ENCODE peak calls at places on chromosomes 2 and 18, in nine cellular contexts. U is IMR-90; I is CD4-positive, alpha-beta T cell; S is CD8-positive, alpha-beta T cell; D is HCT116; C is right lobe of liver; M is RWPE1; V is testis; Q is tibial artery. B is an unnamed sample.
A peak's percentile ranks its signal among the peaks of the same experiment; 100 is the strongest.

GRCh38 chr2:235605306-235605998 is 111.6 kb downstream of the AGAP1 start:
- DNase-seq in U (peak; percentile 94), C (no peak), D (no peak), S (no peak), M (peak; percentile 84), V (peak; percentile 85), Q (peak; percentile 89), I (no peak), B (peak; percentile 76)

GRCh38 chr2:126994340-126994777 is 95.7 kb downstream of the TEX51 start:
- DNase-seq in I (no peak), S (no peak), Q (no peak), M (no peak), V (no peak), C (no peak), U (no peak), D (no peak), B (no peak)

GRCh38 chr2:54289942-54290702 is 34.1 kb upstream of the TSPYL6 start:
- DNase-seq in D (no peak), U (no peak), S (no peak), M (no peak), I (no peak), C (no peak), V (no peak), Q (no peak), B (no peak)

GRCh38 chr18:42159146-42159545 is 204.1 kb downstream of the PIK3C3 start:
- DNase-seq in V (no peak), U (no peak), D (no peak), C (no peak), M (no peak), I (no peak), S (no peak), Q (no peak), B (no peak)

GRCh38 chr18:63046375-63046774 is 273.2 kb downstream of the BCL2 start:
- DNase-seq in D (no peak), S (no peak), Q (no peak), C (no peak), V (no peak), M (no peak), I (no peak), U (no peak), B (no peak)

GRCh38 chr2:237874585-237875161 is 15.2 kb downstream of the RAMP1 start:
- DNase-seq in C (no peak), U (peak; percentile 76), M (peak; percentile 89), V (no peak), I (no peak), S (no peak), Q (no peak), D (no peak), B (no peak)

GRCh38 chr2:105390454-105390853 is 8.4 kb downstream of the FHL2 start:
- DNase-seq in V (no peak), U (no peak), I (no peak), D (no peak), Q (no peak), M (no peak), C (no peak), S (no peak), B (no peak)

GRCh38 chr18:79439201-79440023 is 43.7 kb downstream of the NFATC1 start:
- DNase-seq in Q (no peak), S (peak; percentile 41), M (no peak), C (no peak), D (no peak), U (peak; percentile 6), V (no peak), I (peak; percentile 29), B (no peak)

GRCh38 chr2:164032995-164033394 is 297.2 kb upstream of the FIGN start:
- DNase-seq in S (no peak), I (no peak), Q (no peak), M (no peak), D (no peak), V (no peak), U (no peak), C (no peak), B (no peak)

GRCh38 chr2:213627054-213627710 is 342.9 kb downstream of the SPAG16 start:
- DNase-seq in I (no peak), U (no peak), Q (no peak), V (no peak), S (no peak), C (no peak), D (no peak), M (no peak), B (no peak)

GRCh38 chr2:181858600-181858999 is 32.9 kb upstream of the ITPRID2 start:
- DNase-seq in S (no peak), D (no peak), C (no peak), U (no peak), V (no peak), Q (no peak), I (no peak), M (no peak), B (no peak)

GRCh38 chr2:172420096-172420671 is 7.2 kb upstream of the ITGA6 start:
- DNase-seq in V (no peak), U (no peak), M (no peak), C (no peak), Q (no peak), I (no peak), S (no peak), D (no peak), B (no peak)

GRCh38 chr2:175855236-175855635 is 146.8 kb downstream of the LNPK start:
- DNase-seq in S (no peak), I (no peak), D (no peak), V (no peak), U (no peak), Q (no peak), M (no peak), C (no peak), B (no peak)

GRCh38 chr2:175855794-175856453 is 146.1 kb downstream of the LNPK start:
- DNase-seq in M (peak; percentile 62), C (no peak), V (no peak), S (no peak), I (no peak), Q (peak; percentile 48), D (peak; percentile 18), U (peak; percentile 45), B (no peak)

GRCh38 chr2:175854665-175855064 is 147.4 kb downstream of the LNPK start:
- DNase-seq in C (no peak), M (no peak), U (no peak), Q (no peak), D (no peak), S (no peak), I (no peak), V (no peak), B (no peak)

GRCh38 chr2:175854149-175854548 is 147.9 kb downstream of the LNPK start:
- DNase-seq in M (no peak), V (no peak), U (no peak), D (no peak), Q (no peak), I (no peak), C (no peak), S (no peak), B (no peak)

GRCh38 chr2:175853110-175853509 is 149.0 kb downstream of the LNPK start:
- DNase-seq in D (no peak), S (no peak), C (no peak), V (no peak), U (no peak), I (no peak), Q (no peak), M (no peak), B (no peak)
- H3K27ac ChIP-seq in D (no peak overlapping the region), S (no peak overlapping the region), C (no peak overlapping the region), V (no peak overlapping the region), U (no peak overlapping the region), I (no peak overlapping the region), Q (no peak overlapping the region), M (no peak overlapping the region), B (no peak overlapping the region)

GRCh38 chr18:48589797-48590519 is 51.1 kb downstream of the CTIF start:
- DNase-seq in U (no peak), V (no peak), S (no peak), D (no peak), M (no peak), I (no peak), C (peak; percentile 94), Q (peak; percentile 53), B (peak; percentile 64)
- H3K27ac ChIP-seq in U (no peak overlapping the region), V (peak overlapping the region; percentile 36), S (no peak overlapping the region), D (no peak overlapping the region), M (peak overlapping the region; percentile 30), I (no peak overlapping the region), C (peak overlapping the region; percentile 37), Q (peak overlapping the region; percentile 72), B (peak overlapping the region; percentile 85)

DNA sequence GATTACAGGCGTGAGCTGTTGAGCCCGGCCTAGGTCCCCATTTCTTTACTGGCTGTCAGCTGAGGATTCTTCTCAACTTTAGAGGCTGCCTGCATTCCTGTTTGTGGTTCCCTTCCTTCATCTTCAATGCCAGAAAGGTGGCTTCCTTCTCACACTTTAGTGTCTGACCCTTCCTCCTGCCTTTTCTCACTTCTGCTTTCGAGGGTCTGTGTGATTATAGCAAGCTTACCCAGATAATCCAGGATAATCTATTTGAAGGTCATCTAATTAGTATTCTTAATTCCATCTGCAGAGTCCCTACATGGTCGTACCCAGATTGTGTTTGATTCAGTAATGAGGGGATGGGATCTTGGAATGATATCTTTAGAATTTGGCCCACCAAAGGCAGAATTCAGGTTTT is 157.4 kb downstream of the TANC1 start:
- DNase-seq in Q (no peak), S (no peak), M (no peak), D (no peak), C (no peak), I (no peak), U (no peak), V (no peak), B (no peak)
- H3K27ac ChIP-seq in Q (no peak overlapping the region), S (no peak overlapping the region), M (peak overlapping the region; percentile 97), D (no peak overlapping the region), C (no peak overlapping the region), I (no peak overlapping the region), U (no peak overlapping the region), V (no peak overlapping the region), B (no peak overlapping the region)

DNA sequence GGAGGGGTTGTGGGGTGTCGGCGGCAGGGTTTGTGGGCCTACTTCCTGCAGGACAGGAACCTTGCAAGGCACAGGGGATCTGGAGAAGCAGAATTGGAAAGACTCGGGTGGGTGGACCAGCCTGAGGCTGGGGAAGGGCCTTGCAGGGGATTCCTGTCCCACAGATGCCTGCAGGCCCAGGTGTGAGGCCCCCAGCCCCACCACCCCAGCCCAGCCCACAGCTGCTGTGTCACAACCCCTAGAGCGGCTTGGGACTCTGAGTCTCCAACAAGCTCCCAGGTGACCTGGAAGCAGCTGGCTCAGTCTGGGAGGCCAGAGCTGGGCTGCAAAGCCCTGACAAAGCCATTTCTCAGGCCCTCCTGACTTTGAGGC is 93.1 kb downstream of the ZFP36L2 start:
- DNase-seq in I (no peak), M (no peak), Q (no peak), U (no peak), D (no peak), C (no peak), V (no peak), S (no peak), B (no peak)
- H3K27ac ChIP-seq in I (peak overlapping the region; percentile 96), M (peak overlapping the region; percentile 98), Q (no peak overlapping the region), U (no peak overlapping the region), D (no peak overlapping the region), C (peak overlapping the region; percentile 20), V (no peak overlapping the region), S (peak overlapping the region; percentile 88), B (peak overlapping the region; percentile 49)

GRCh38 chr2:168210898-168211570 is 36.4 kb downstream of the STK39 start:
- DNase-seq in I (no peak), C (no peak), V (no peak), U (peak; percentile 95), Q (no peak), D (peak; percentile 94), S (no peak), M (peak; percentile 92), B (no peak)
- H3K27ac ChIP-seq in I (no peak overlapping the region), C (no peak overlapping the region), V (no peak overlapping the region), U (peak overlapping the region; percentile 93), Q (no peak overlapping the region), D (peak overlapping the region; percentile 99), S (no peak overlapping the region), M (peak overlapping the region; percentile 63), B (no peak overlapping the region)